ENCODE peak calls at places on chromosome 5, in four cellular contexts. S is NCI-H1092; M is CD4-positive, alpha-beta T cell; X is lung. L is an unnamed sample.

GRCh38 chr5:95664204-95664786 is 17.7 kb downstream of the RFESD start:
- DNase-seq in X (no peak), M (no peak), S (no peak), L (no peak)

GRCh38 chr5:163705983-163706771 is 200.8 kb downstream of the MAT2B start:
- DNase-seq in S (no peak), M (no peak), X (no peak), L (no peak)

GRCh38 chr5:40406426-40407211 is 273.1 kb upstream of the PTGER4 start:
- DNase-seq in X (no peak), S (no peak), M (peak), L (no peak)

GRCh38 chr5:147708708-147709107 is 73.8 kb downstream of the JAKMIP2 start:
- DNase-seq in S (no peak), M (no peak), X (no peak), L (no peak)

GRCh38 chr5:3025392-3025791 is 273.9 kb upstream of the IRX2 start:
- DNase-seq in M (no peak), S (no peak), X (no peak), L (no peak)

GRCh38 chr5:173435543-173435942 is 107.3 kb upstream of the STC2 start:
- DNase-seq in X (no peak), M (no peak), S (no peak), L (no peak)

GRCh38 chr5:109695005-109695926 is 5.5 kb downstream of the MAN2A1 start:
- DNase-seq in S (no peak), M (no peak), X (no peak), L (no peak)

GRCh38 chr5:132422720-132423442 is 53.4 kb downstream of the SLC22A5 start:
- DNase-seq in X (no peak), S (no peak), M (no peak), L (peak)

GRCh38 chr5:66247176-66247960 is 103.3 kb downstream of the SREK1 start:
- DNase-seq in X (no peak), S (no peak), M (no peak), L (no peak)

GRCh38 chr5:64958757-64959391 is 190.1 kb downstream of the CWC27 start:
- DNase-seq in M (no peak), X (no peak), S (no peak), L (no peak)

GRCh38 chr5:141495456-141495811 is 6.6 kb downstream of the PCDHGC5 start:
- DNase-seq in X (no peak), M (no peak), S (no peak), L (no peak)

GRCh38 chr5:1762878-1763547 is 36.6 kb downstream of the MRPL36 start:
- DNase-seq in X (no peak), S (no peak), M (no peak), L (peak)

GRCh38 chr5:17398439-17398838 is 99.6 kb upstream of the TAF11L2 start:
- DNase-seq in M (no peak), X (no peak), S (no peak), L (no peak)

GRCh38 chr5:10460252-10460906 is 18.7 kb downstream of the ROPN1L start:
- DNase-seq in S (no peak), M (no peak), X (no peak), L (peak)

GRCh38 chr5:2260211-2260985 is 377.7 kb upstream of the IRX4 start:
- DNase-seq in M (no peak), X (no peak), S (no peak), L (peak)

GRCh38 chr5:150160448-150161069 is 4.9 kb upstream of the PDGFRB start:
- DNase-seq in M (no peak), S (no peak), X (no peak), L (no peak)

GRCh38 chr5:55055183-55055582 is 31.1 kb downstream of the GZMK start:
- DNase-seq in X (no peak), M (no peak), S (no peak), L (no peak)

GRCh38 chr5:176770431-176770830 is 39.9 kb upstream of the UNC5A start:
- DNase-seq in X (no peak), M (no peak), S (no peak), L (peak)

GRCh38 chr5:104951829-104952228 is 1389.2 kb upstream of the NUDT12 start:
- DNase-seq in S (no peak), X (no peak), M (no peak), L (no peak)

L was measured in cardiac septum.